ENCODE peak calls at places on chromosomes 2 and 18, in six cellular contexts. M, Q, P, G, D and F are unnamed samples.

GRCh38 chr2:407630-408029 is 119.7 kb upstream of the ALKAL2 start:
- DNase-seq in M (no peak), Q (no peak), P (no peak), G (no peak), D (no peak), F (no peak)

GRCh38 chr2:27724905-27725693 is 46.4 kb upstream of the MRPL33 start:
- DNase-seq in M (no peak), Q (no peak), P (no peak), G (no peak), D (peak), F (no peak)

GRCh38 chr18:13136689-13137040 is 81.9 kb upstream of the LDLRAD4 start:
- DNase-seq in M (peak), Q (no peak), P (no peak), G (no peak), D (no peak), F (peak)

GRCh38 chr2:10552220-10552870 is 104.2 kb upstream of the ODC1 start:
- DNase-seq in M (no peak), Q (no peak), P (no peak), G (no peak), D (no peak), F (no peak)

GRCh38 chr2:12890481-12890980 is 173.8 kb downstream of the TRIB2 start:
- DNase-seq in M (no peak), Q (no peak), P (no peak), G (no peak), D (no peak), F (no peak)

GRCh38 chr18:61282926-61283325 is 50.3 kb upstream of the CDH20 start:
- DNase-seq in M (no peak), Q (no peak), P (no peak), G (no peak), D (no peak), F (no peak)

GRCh38 chr18:3703732-3704176 is 253.8 kb downstream of the TGIF1 start:
- DNase-seq in M (no peak), Q (no peak), P (peak), G (peak), D (peak), F (no peak)

GRCh38 chr18:27750014-27750413 is 426.9 kb downstream of the CDH2 start:
- DNase-seq in M (no peak), Q (no peak), P (peak), G (no peak), D (no peak), F (peak)

GRCh38 chr2:158305501-158305900 is 151.1 kb downstream of the CCDC148 start:
- DNase-seq in M (no peak), Q (no peak), P (no peak), G (no peak), D (no peak), F (no peak)

GRCh38 chr2:21037671-21038108 is 6.2 kb downstream of the APOB start:
- DNase-seq in M (no peak), Q (no peak), P (no peak), G (no peak), D (no peak), F (no peak)

GRCh38 chr18:38483326-38483725 is 917.7 kb upstream of the CELF4 start:
- DNase-seq in M (no peak), Q (no peak), P (no peak), G (no peak), D (no peak), F (no peak)

GRCh38 chr2:124024491-124025348 is at the start of gene CNTNAP5:
- DNase-seq in M (no peak), Q (no peak), P (peak), G (peak), D (no peak), F (no peak)

GRCh38 chr2:217928324-217929293 is 74.2 kb downstream of the TNS1 start:
- DNase-seq in M (no peak), Q (no peak), P (peak), G (no peak), D (no peak), F (no peak)

GRCh38 chr18:22398464-22398863 is 19.3 kb downstream of the CTAGE1 start:
- DNase-seq in M (no peak), Q (no peak), P (no peak), G (no peak), D (no peak), F (no peak)

GRCh38 chr18:63882333-63883141 is 5.0 kb upstream of the SERPINB2 start:
- DNase-seq in M (no peak), Q (no peak), P (no peak), G (no peak), D (peak), F (no peak)

GRCh38 chr2:36919041-36919837 is 47.1 kb downstream of the STRN start:
- DNase-seq in M (no peak), Q (no peak), P (no peak), G (no peak), D (no peak), F (no peak)

GRCh38 chr18:48408111-48408726 is 964 bp downstream of the ZBTB7C start:
- DNase-seq in M (no peak), Q (no peak), P (no peak), G (no peak), D (no peak), F (no peak)

GRCh38 chr2:48983051-48983450 is 171.3 kb downstream of the FSHR start:
- DNase-seq in M (no peak), Q (no peak), P (no peak), G (no peak), D (no peak), F (peak)

GRCh38 chr2:190547914-190548313 is 13.4 kb upstream of the NEMP2 start:
- DNase-seq in M (no peak), Q (no peak), P (no peak), G (no peak), D (no peak), F (no peak)

GRCh38 chr18:74378179-74378682 is 62.6 kb downstream of the C18orf63 start:
- DNase-seq in M (no peak), Q (no peak), P (no peak), G (peak), D (no peak), F (no peak)

GRCh38 chr2:82994186-82994585 is 1464.9 kb downstream of the SUCLG1 start:
- DNase-seq in M (no peak), Q (no peak), P (no peak), G (no peak), D (no peak), F (no peak)

GRCh38 chr2:189304360-189304759 is 124.8 kb upstream of the COL5A2 start:
- DNase-seq in M (no peak), Q (no peak), P (no peak), G (peak), D (no peak), F (no peak)

GRCh38 chr2:149725234-149725633 is 137.7 kb upstream of the MMADHC start:
- DNase-seq in M (no peak), Q (no peak), P (no peak), G (no peak), D (no peak), F (no peak)

GRCh38 chr2:222813177-222813843 is 47.5 kb upstream of the ACSL3 start:
- DNase-seq in M (no peak), Q (no peak), P (no peak), G (peak), D (no peak), F (no peak)

GRCh38 chr2:62201307-62201706 is 5.4 kb downstream of the B3GNT2 start:
- DNase-seq in M (no peak), Q (no peak), P (peak), G (no peak), D (no peak), F (peak)

GRCh38 chr2:108637304-108637669 is 82.0 kb upstream of the RANBP2 start:
- DNase-seq in M (no peak), Q (no peak), P (no peak), G (no peak), D (no peak), F (no peak)

GRCh38 chr18:9517869-9518268 is 42.6 kb downstream of the RALBP1 start:
- DNase-seq in M (no peak), Q (no peak), P (no peak), G (no peak), D (no peak), F (no peak)

GRCh38 chr2:70807102-70807827 is 13.1 kb downstream of the CLEC4F start:
- DNase-seq in M (no peak), Q (no peak), P (no peak), G (no peak), D (no peak), F (no peak)

GRCh38 chr2:223954401-223954800 is 2.9 kb upstream of the MRPL44 start:
- DNase-seq in M (no peak), Q (no peak), P (no peak), G (no peak), D (peak), F (no peak)

GRCh38 chr2:195660265-195660890 is 3.4 kb downstream of the SLC39A10 start:
- DNase-seq in M (peak), Q (peak), P (peak), G (peak), D (peak), F (peak)

GRCh38 chr18:8319798-8320477 is 289.3 kb upstream of the RAB12 start:
- DNase-seq in M (no peak), Q (no peak), P (no peak), G (no peak), D (peak), F (no peak)

GRCh38 chr2:200064879-200065278 is 109.5 kb downstream of the MAIP1 start:
- DNase-seq in M (no peak), Q (no peak), P (no peak), G (no peak), D (no peak), F (no peak)

GRCh38 chr18:78855188-78855587 is 124.4 kb upstream of the SALL3 start:
- DNase-seq in M (no peak), Q (no peak), P (no peak), G (no peak), D (no peak), F (no peak)

GRCh38 chr2:20593072-20594034 is 57.5 kb downstream of the HS1BP3 start:
- DNase-seq in M (no peak), Q (no peak), P (no peak), G (no peak), D (peak), F (no peak)